ENCODE peak calls at places on chromosome 7, in six cellular contexts. B is fibroblast of mammary gland, R is fibroblast of pulmonary artery, F is foreskin fibroblast, Q is AG09319, W is neural progenitor cell. P is an unnamed sample.

GRCh38 chr7:117386125-117386709 is 41.1 kb downstream of the ASZ1 start:
- DNase-seq in B (peak), R (peak), F (peak), Q (no peak), W (no peak), P (no peak)

GRCh38 chr7:40329601-40330153 is 194.9 kb downstream of the SUGCT start:
- DNase-seq in B (peak), R (peak), F (peak), Q (peak), W (peak), P (no peak)

GRCh38 chr7:83452256-83452655 is 196.7 kb downstream of the SEMA3E start:
- DNase-seq in B (no peak), R (no peak), F (no peak), Q (no peak), W (peak), P (no peak)

GRCh38 chr7:37826825-37827224 is 21.6 kb upstream of the NME8 start:
- DNase-seq in B (no peak), R (no peak), F (no peak), Q (no peak), W (no peak), P (no peak)

GRCh38 chr7:87479951-87480350 is 4.5 kb upstream of the ABCB4 start:
- DNase-seq in B (no peak), R (no peak), F (no peak), Q (no peak), W (no peak), P (no peak)

GRCh38 chr7:106604303-106604918 is 56.5 kb downstream of the CCDC71L start:
- DNase-seq in B (no peak), R (peak), F (no peak), Q (no peak), W (no peak), P (no peak)

GRCh38 chr7:27103489-27104226 is 1.2 kb upstream of the HOXA2 start:
- DNase-seq in B (no peak), R (no peak), F (no peak), Q (no peak), W (peak), P (no peak)

GRCh38 chr7:8831386-8831785 is 398.0 kb downstream of the NXPH1 start:
- DNase-seq in B (no peak), R (no peak), F (no peak), Q (no peak), W (no peak), P (no peak)

GRCh38 chr7:148242271-148242801 is 348.2 kb upstream of the C7orf33 start:
- DNase-seq in B (peak), R (peak), F (peak), Q (no peak), W (peak), P (peak)

GRCh38 chr7:135672560-135673359 is 10.4 kb downstream of the STMP1 start:
- DNase-seq in B (peak), R (peak), F (peak), Q (peak), W (peak), P (no peak)

GRCh38 chr7:46934198-46934825 is 647.6 kb downstream of the TNS3 start:
- DNase-seq in B (peak), R (peak), F (peak), Q (no peak), W (no peak), P (no peak)

GRCh38 chr7:77348371-77348813 is 67.8 kb downstream of the GSAP start:
- DNase-seq in B (peak), R (peak), F (peak), Q (no peak), W (no peak), P (no peak)
- TF ChIP-seq CTCF in B (peak), R (peak), F (no peak), Q (no peak), W (no peak), P (no peak)

GRCh38 chr7:143399151-143399550 is 9.5 kb downstream of the EPHA1 start:
- DNase-seq in B (no peak), R (no peak), F (no peak), Q (no peak), W (no peak), P (no peak)
- TF ChIP-seq CTCF in B (no peak), R (no peak), F (no peak), Q (no peak), W (no peak), P (no peak)

GRCh38 chr7:158573310-158573709 is 14.3 kb downstream of the PTPRN2 start:
- DNase-seq in B (no peak), R (no peak), F (no peak), Q (no peak), W (no peak), P (no peak)

GRCh38 chr7:158574308-158575036 is 13.2 kb downstream of the PTPRN2 start:
- DNase-seq in B (no peak), R (no peak), F (no peak), Q (no peak), W (peak), P (no peak)

GRCh38 chr7:158569858-158570239 is 17.8 kb downstream of the PTPRN2 start:
- DNase-seq in B (no peak), R (no peak), F (no peak), Q (no peak), W (no peak), P (peak)

GRCh38 chr7:158570449-158571170 is 17.0 kb downstream of the PTPRN2 start:
- DNase-seq in B (no peak), R (no peak), F (no peak), Q (no peak), W (no peak), P (no peak)

GRCh38 chr7:158572000-158572828 is 15.4 kb downstream of the PTPRN2 start:
- DNase-seq in B (peak), R (no peak), F (no peak), Q (no peak), W (peak), P (no peak)
- TF ChIP-seq CTCF in B (no peak), R (no peak), F (no peak), Q (no peak), W (peak), P (peak)

DNA sequence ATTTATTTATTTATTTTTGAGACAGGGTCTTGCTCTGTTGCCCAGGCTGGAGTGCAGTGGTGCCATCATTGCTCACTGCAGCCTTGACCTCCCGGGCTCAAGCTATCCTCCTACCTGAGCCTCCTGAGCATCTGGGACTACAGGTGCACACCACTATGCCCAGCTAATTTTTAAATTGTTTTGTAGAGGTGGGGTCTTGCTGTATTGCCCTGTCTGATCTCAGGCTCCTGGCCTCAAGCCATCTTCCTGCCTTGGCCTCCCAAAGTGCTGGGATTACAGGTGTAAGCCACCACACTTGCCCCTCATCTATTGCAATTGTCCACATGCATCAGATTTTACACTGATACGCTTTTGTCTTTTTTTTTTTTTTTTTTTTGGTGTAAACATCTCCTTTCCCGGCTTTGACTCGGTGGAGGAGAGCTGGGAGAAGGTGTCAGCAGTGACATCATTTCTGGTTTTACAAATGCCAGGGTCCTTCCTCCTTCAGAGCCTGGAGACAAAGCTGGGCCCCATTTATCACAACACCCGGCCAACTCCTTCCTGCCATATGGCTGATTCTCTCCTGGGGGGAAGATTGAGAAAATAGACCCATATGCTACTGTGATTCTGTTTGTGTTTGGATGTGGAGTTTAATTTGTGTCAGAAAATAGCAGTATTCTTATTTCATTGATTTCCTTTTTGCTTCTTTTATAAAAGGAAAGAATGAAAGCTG is 61.3 kb downstream of the GALNT17 start:
- DNase-seq in B (no peak), R (no peak), F (no peak), Q (no peak), W (no peak), P (no peak)
- TF ChIP-seq CTCF in B (no peak), R (no peak), F (no peak), Q (no peak), W (no peak), P (no peak)

P was measured in H1.